ENCODE peak calls at places on chromosomes 2 and 18, in ten cellular contexts. One of them, this sample, is unnamed.

GRCh38 chr2:230413465-230413864 is 2.5 kb upstream of the SP100 start:
- DNase-seq in stimulated activated CD4-positive, alpha-beta T cell treated with anti-CD3 and anti-CD28 coated beads, Interleukin-15, amount 100 ng/mL, for 1 hour: no peak
- DNase-seq in tibial nerve: no peak
- DNase-seq in MCF 10A: no peak
- DNase-seq in breast epithelium: no peak
- DNase-seq in caudate nucleus: no peak
- DNase-seq in fibroblast of lung: no peak
- DNase-seq in activated CD8-positive, alpha-beta memory T cell treated with anti-CD3 and anti-CD28 coated beads for 4 hours: no peak
- DNase-seq in hepatic stellate cell: no peak
- DNase-seq in lower leg skin: no peak
- DNase-seq in this sample: no peak

GRCh38 chr2:165576409-165576808 is 106.9 kb downstream of the CSRNP3 start:
- DNase-seq in stimulated activated CD4-positive, alpha-beta T cell treated with anti-CD3 and anti-CD28 coated beads, Interleukin-15, amount 100 ng/mL, for 1 hour: no peak
- DNase-seq in tibial nerve: no peak
- DNase-seq in MCF 10A: no peak
- DNase-seq in breast epithelium: no peak
- DNase-seq in caudate nucleus: no peak
- DNase-seq in fibroblast of lung: no peak
- DNase-seq in activated CD8-positive, alpha-beta memory T cell treated with anti-CD3 and anti-CD28 coated beads for 4 hours: no peak
- DNase-seq in hepatic stellate cell: no peak
- DNase-seq in lower leg skin: no peak
- DNase-seq in this sample: no peak

GRCh38 chr2:234051374-234052070 is 1.0 kb downstream of the SPP2 start:
- DNase-seq in stimulated activated CD4-positive, alpha-beta T cell treated with anti-CD3 and anti-CD28 coated beads, Interleukin-15, amount 100 ng/mL, for 1 hour: no peak
- DNase-seq in tibial nerve: no peak
- DNase-seq in MCF 10A: no peak
- DNase-seq in breast epithelium: no peak
- DNase-seq in caudate nucleus: no peak
- DNase-seq in fibroblast of lung: peak
- DNase-seq in activated CD8-positive, alpha-beta memory T cell treated with anti-CD3 and anti-CD28 coated beads for 4 hours: no peak
- DNase-seq in hepatic stellate cell: no peak
- DNase-seq in lower leg skin: no peak
- DNase-seq in this sample: no peak

GRCh38 chr2:241890524-241891235 is 21.2 kb downstream of the RTP5 start:
- DNase-seq in stimulated activated CD4-positive, alpha-beta T cell treated with anti-CD3 and anti-CD28 coated beads, Interleukin-15, amount 100 ng/mL, for 1 hour: no peak
- DNase-seq in tibial nerve: no peak
- DNase-seq in MCF 10A: no peak
- DNase-seq in breast epithelium: peak
- DNase-seq in caudate nucleus: no peak
- DNase-seq in fibroblast of lung: no peak
- DNase-seq in activated CD8-positive, alpha-beta memory T cell treated with anti-CD3 and anti-CD28 coated beads for 4 hours: no peak
- DNase-seq in hepatic stellate cell: no peak
- DNase-seq in lower leg skin: no peak
- DNase-seq in this sample: no peak

GRCh38 chr18:57974585-57974984 is 69.4 kb upstream of the NEDD4L start:
- DNase-seq in stimulated activated CD4-positive, alpha-beta T cell treated with anti-CD3 and anti-CD28 coated beads, Interleukin-15, amount 100 ng/mL, for 1 hour: no peak
- DNase-seq in tibial nerve: no peak
- DNase-seq in MCF 10A: no peak
- DNase-seq in breast epithelium: no peak
- DNase-seq in caudate nucleus: no peak
- DNase-seq in fibroblast of lung: no peak
- DNase-seq in activated CD8-positive, alpha-beta memory T cell treated with anti-CD3 and anti-CD28 coated beads for 4 hours: no peak
- DNase-seq in hepatic stellate cell: no peak
- DNase-seq in lower leg skin: no peak
- DNase-seq in this sample: no peak

GRCh38 chr18:44731160-44731865 is 50.6 kb downstream of the SETBP1 start:
- DNase-seq in stimulated activated CD4-positive, alpha-beta T cell treated with anti-CD3 and anti-CD28 coated beads, Interleukin-15, amount 100 ng/mL, for 1 hour: no peak
- DNase-seq in tibial nerve: no peak
- DNase-seq in MCF 10A: no peak
- DNase-seq in breast epithelium: no peak
- DNase-seq in caudate nucleus: no peak
- DNase-seq in fibroblast of lung: no peak
- DNase-seq in activated CD8-positive, alpha-beta memory T cell treated with anti-CD3 and anti-CD28 coated beads for 4 hours: no peak
- DNase-seq in hepatic stellate cell: no peak
- DNase-seq in lower leg skin: no peak
- DNase-seq in this sample: no peak

GRCh38 chr2:37798315-37799005 is 126.6 kb upstream of the RMDN2 start:
- DNase-seq in stimulated activated CD4-positive, alpha-beta T cell treated with anti-CD3 and anti-CD28 coated beads, Interleukin-15, amount 100 ng/mL, for 1 hour: no peak
- DNase-seq in tibial nerve: no peak
- DNase-seq in MCF 10A: no peak
- DNase-seq in breast epithelium: no peak
- DNase-seq in caudate nucleus: no peak
- DNase-seq in fibroblast of lung: peak
- DNase-seq in activated CD8-positive, alpha-beta memory T cell treated with anti-CD3 and anti-CD28 coated beads for 4 hours: no peak
- DNase-seq in hepatic stellate cell: no peak
- DNase-seq in lower leg skin: no peak
- DNase-seq in this sample: no peak

GRCh38 chr2:100786297-100786658 is 33.7 kb upstream of the NPAS2 start:
- DNase-seq in stimulated activated CD4-positive, alpha-beta T cell treated with anti-CD3 and anti-CD28 coated beads, Interleukin-15, amount 100 ng/mL, for 1 hour: no peak
- DNase-seq in tibial nerve: no peak
- DNase-seq in MCF 10A: peak
- DNase-seq in breast epithelium: no peak
- DNase-seq in caudate nucleus: no peak
- DNase-seq in fibroblast of lung: peak
- DNase-seq in activated CD8-positive, alpha-beta memory T cell treated with anti-CD3 and anti-CD28 coated beads for 4 hours: no peak
- DNase-seq in hepatic stellate cell: peak
- DNase-seq in lower leg skin: peak
- DNase-seq in this sample: peak

GRCh38 chr2:226234187-226234586 is 565.4 kb downstream of the IRS1 start:
- DNase-seq in stimulated activated CD4-positive, alpha-beta T cell treated with anti-CD3 and anti-CD28 coated beads, Interleukin-15, amount 100 ng/mL, for 1 hour: no peak
- DNase-seq in tibial nerve: no peak
- DNase-seq in MCF 10A: no peak
- DNase-seq in breast epithelium: no peak
- DNase-seq in caudate nucleus: no peak
- DNase-seq in fibroblast of lung: no peak
- DNase-seq in activated CD8-positive, alpha-beta memory T cell treated with anti-CD3 and anti-CD28 coated beads for 4 hours: no peak
- DNase-seq in hepatic stellate cell: no peak
- DNase-seq in lower leg skin: no peak
- DNase-seq in this sample: no peak

GRCh38 chr2:215717627-215718412 is 282.0 kb upstream of the FN1 start:
- DNase-seq in stimulated activated CD4-positive, alpha-beta T cell treated with anti-CD3 and anti-CD28 coated beads, Interleukin-15, amount 100 ng/mL, for 1 hour: no peak
- DNase-seq in tibial nerve: no peak
- DNase-seq in MCF 10A: no peak
- DNase-seq in breast epithelium: no peak
- DNase-seq in caudate nucleus: peak
- DNase-seq in fibroblast of lung: no peak
- DNase-seq in activated CD8-positive, alpha-beta memory T cell treated with anti-CD3 and anti-CD28 coated beads for 4 hours: no peak
- DNase-seq in hepatic stellate cell: no peak
- DNase-seq in lower leg skin: no peak
- DNase-seq in this sample: no peak

GRCh38 chr2:210363261-210363660 is 48.3 kb upstream of the MYL1 start:
- DNase-seq in stimulated activated CD4-positive, alpha-beta T cell treated with anti-CD3 and anti-CD28 coated beads, Interleukin-15, amount 100 ng/mL, for 1 hour: no peak
- DNase-seq in tibial nerve: no peak
- DNase-seq in MCF 10A: peak
- DNase-seq in breast epithelium: no peak
- DNase-seq in caudate nucleus: no peak
- DNase-seq in fibroblast of lung: no peak
- DNase-seq in activated CD8-positive, alpha-beta memory T cell treated with anti-CD3 and anti-CD28 coated beads for 4 hours: no peak
- DNase-seq in hepatic stellate cell: no peak
- DNase-seq in lower leg skin: no peak
- DNase-seq in this sample: no peak

GRCh38 chr2:10126627-10127026 is 4.1 kb downstream of the RRM2 start:
- DNase-seq in stimulated activated CD4-positive, alpha-beta T cell treated with anti-CD3 and anti-CD28 coated beads, Interleukin-15, amount 100 ng/mL, for 1 hour: no peak
- DNase-seq in tibial nerve: no peak
- DNase-seq in MCF 10A: no peak
- DNase-seq in breast epithelium: no peak
- DNase-seq in caudate nucleus: no peak
- DNase-seq in fibroblast of lung: peak
- DNase-seq in activated CD8-positive, alpha-beta memory T cell treated with anti-CD3 and anti-CD28 coated beads for 4 hours: no peak
- DNase-seq in hepatic stellate cell: no peak
- DNase-seq in lower leg skin: no peak
- DNase-seq in this sample: no peak

GRCh38 chr2:112189001-112189556 is 50.9 kb downstream of the FBLN7 start:
- DNase-seq in stimulated activated CD4-positive, alpha-beta T cell treated with anti-CD3 and anti-CD28 coated beads, Interleukin-15, amount 100 ng/mL, for 1 hour: no peak
- DNase-seq in tibial nerve: no peak
- DNase-seq in MCF 10A: no peak
- DNase-seq in breast epithelium: no peak
- DNase-seq in caudate nucleus: no peak
- DNase-seq in fibroblast of lung: no peak
- DNase-seq in activated CD8-positive, alpha-beta memory T cell treated with anti-CD3 and anti-CD28 coated beads for 4 hours: no peak
- DNase-seq in hepatic stellate cell: no peak
- DNase-seq in lower leg skin: no peak
- DNase-seq in this sample: no peak

GRCh38 chr2:121888189-121888557 is 132.7 kb downstream of the TSN start:
- DNase-seq in stimulated activated CD4-positive, alpha-beta T cell treated with anti-CD3 and anti-CD28 coated beads, Interleukin-15, amount 100 ng/mL, for 1 hour: no peak
- DNase-seq in tibial nerve: no peak
- DNase-seq in MCF 10A: peak
- DNase-seq in breast epithelium: no peak
- DNase-seq in caudate nucleus: no peak
- DNase-seq in fibroblast of lung: no peak
- DNase-seq in activated CD8-positive, alpha-beta memory T cell treated with anti-CD3 and anti-CD28 coated beads for 4 hours: no peak
- DNase-seq in hepatic stellate cell: no peak
- DNase-seq in lower leg skin: no peak
- DNase-seq in this sample: no peak

GRCh38 chr2:213149949-213150314 is 1.5 kb downstream of the IKZF2 start:
- DNase-seq in stimulated activated CD4-positive, alpha-beta T cell treated with anti-CD3 and anti-CD28 coated beads, Interleukin-15, amount 100 ng/mL, for 1 hour: no peak
- DNase-seq in tibial nerve: no peak
- DNase-seq in MCF 10A: no peak
- DNase-seq in breast epithelium: no peak
- DNase-seq in caudate nucleus: no peak
- DNase-seq in fibroblast of lung: no peak
- DNase-seq in activated CD8-positive, alpha-beta memory T cell treated with anti-CD3 and anti-CD28 coated beads for 4 hours: no peak
- DNase-seq in hepatic stellate cell: no peak
- DNase-seq in lower leg skin: no peak
- DNase-seq in this sample: no peak

GRCh38 chr2:58539973-58540372 is 298.8 kb upstream of the FANCL start:
- DNase-seq in stimulated activated CD4-positive, alpha-beta T cell treated with anti-CD3 and anti-CD28 coated beads, Interleukin-15, amount 100 ng/mL, for 1 hour: no peak
- DNase-seq in tibial nerve: no peak
- DNase-seq in MCF 10A: peak
- DNase-seq in breast epithelium: no peak
- DNase-seq in caudate nucleus: no peak
- DNase-seq in fibroblast of lung: no peak
- DNase-seq in activated CD8-positive, alpha-beta memory T cell treated with anti-CD3 and anti-CD28 coated beads for 4 hours: no peak
- DNase-seq in hepatic stellate cell: no peak
- DNase-seq in lower leg skin: no peak
- DNase-seq in this sample: no peak

GRCh38 chr2:13193900-13194299 is 477.2 kb downstream of the TRIB2 start:
- DNase-seq in stimulated activated CD4-positive, alpha-beta T cell treated with anti-CD3 and anti-CD28 coated beads, Interleukin-15, amount 100 ng/mL, for 1 hour: no peak
- DNase-seq in tibial nerve: no peak
- DNase-seq in MCF 10A: peak
- DNase-seq in breast epithelium: no peak
- DNase-seq in caudate nucleus: no peak
- DNase-seq in fibroblast of lung: peak
- DNase-seq in activated CD8-positive, alpha-beta memory T cell treated with anti-CD3 and anti-CD28 coated beads for 4 hours: no peak
- DNase-seq in hepatic stellate cell: peak
- DNase-seq in lower leg skin: no peak
- DNase-seq in this sample: no peak

GRCh38 chr2:59025157-59025757 is 784.1 kb upstream of the FANCL start:
- DNase-seq in stimulated activated CD4-positive, alpha-beta T cell treated with anti-CD3 and anti-CD28 coated beads, Interleukin-15, amount 100 ng/mL, for 1 hour: no peak
- DNase-seq in tibial nerve: no peak
- DNase-seq in MCF 10A: peak
- DNase-seq in breast epithelium: no peak
- DNase-seq in caudate nucleus: no peak
- DNase-seq in fibroblast of lung: peak
- DNase-seq in activated CD8-positive, alpha-beta memory T cell treated with anti-CD3 and anti-CD28 coated beads for 4 hours: no peak
- DNase-seq in hepatic stellate cell: peak
- DNase-seq in lower leg skin: no peak
- DNase-seq in this sample: no peak

GRCh38 chr2:138490673-138491494 is 10.7 kb upstream of the SPOPL start:
- DNase-seq in stimulated activated CD4-positive, alpha-beta T cell treated with anti-CD3 and anti-CD28 coated beads, Interleukin-15, amount 100 ng/mL, for 1 hour: no peak
- DNase-seq in tibial nerve: no peak
- DNase-seq in MCF 10A: no peak
- DNase-seq in breast epithelium: no peak
- DNase-seq in caudate nucleus: no peak
- DNase-seq in fibroblast of lung: no peak
- DNase-seq in activated CD8-positive, alpha-beta memory T cell treated with anti-CD3 and anti-CD28 coated beads for 4 hours: no peak
- DNase-seq in hepatic stellate cell: no peak
- DNase-seq in lower leg skin: no peak
- DNase-seq in this sample: no peak

GRCh38 chr2:45104429-45104828 is 95.2 kb upstream of the SIX2 start:
- DNase-seq in stimulated activated CD4-positive, alpha-beta T cell treated with anti-CD3 and anti-CD28 coated beads, Interleukin-15, amount 100 ng/mL, for 1 hour: no peak
- DNase-seq in tibial nerve: no peak
- DNase-seq in MCF 10A: no peak
- DNase-seq in breast epithelium: no peak
- DNase-seq in caudate nucleus: no peak
- DNase-seq in fibroblast of lung: no peak
- DNase-seq in activated CD8-positive, alpha-beta memory T cell treated with anti-CD3 and anti-CD28 coated beads for 4 hours: no peak
- DNase-seq in hepatic stellate cell: no peak
- DNase-seq in lower leg skin: no peak
- DNase-seq in this sample: no peak

GRCh38 chr2:83536489-83537020 is 922.5 kb downstream of the SUCLG1 start:
- DNase-seq in stimulated activated CD4-positive, alpha-beta T cell treated with anti-CD3 and anti-CD28 coated beads, Interleukin-15, amount 100 ng/mL, for 1 hour: no peak
- DNase-seq in tibial nerve: no peak
- DNase-seq in MCF 10A: peak
- DNase-seq in breast epithelium: no peak
- DNase-seq in caudate nucleus: no peak
- DNase-seq in fibroblast of lung: no peak
- DNase-seq in activated CD8-positive, alpha-beta memory T cell treated with anti-CD3 and anti-CD28 coated beads for 4 hours: no peak
- DNase-seq in hepatic stellate cell: no peak
- DNase-seq in lower leg skin: no peak
- DNase-seq in this sample: no peak

GRCh38 chr18:76314496-76314895 is 180.5 kb downstream of the ZNF516 start:
- DNase-seq in stimulated activated CD4-positive, alpha-beta T cell treated with anti-CD3 and anti-CD28 coated beads, Interleukin-15, amount 100 ng/mL, for 1 hour: no peak
- DNase-seq in tibial nerve: no peak
- DNase-seq in MCF 10A: no peak
- DNase-seq in breast epithelium: no peak
- DNase-seq in caudate nucleus: no peak
- DNase-seq in fibroblast of lung: no peak
- DNase-seq in activated CD8-positive, alpha-beta memory T cell treated with anti-CD3 and anti-CD28 coated beads for 4 hours: no peak
- DNase-seq in hepatic stellate cell: no peak
- DNase-seq in lower leg skin: no peak
- DNase-seq in this sample: no peak

GRCh38 chr2:21331625-21332370 is 208.0 kb downstream of the TDRD15 start:
- DNase-seq in stimulated activated CD4-positive, alpha-beta T cell treated with anti-CD3 and anti-CD28 coated beads, Interleukin-15, amount 100 ng/mL, for 1 hour: no peak
- DNase-seq in tibial nerve: no peak
- DNase-seq in MCF 10A: no peak
- DNase-seq in breast epithelium: no peak
- DNase-seq in caudate nucleus: no peak
- DNase-seq in fibroblast of lung: no peak
- DNase-seq in activated CD8-positive, alpha-beta memory T cell treated with anti-CD3 and anti-CD28 coated beads for 4 hours: no peak
- DNase-seq in hepatic stellate cell: no peak
- DNase-seq in lower leg skin: no peak
- DNase-seq in this sample: no peak

GRCh38 chr2:41791523-41791922 is 256.3 kb upstream of the PKDCC start:
- DNase-seq in stimulated activated CD4-positive, alpha-beta T cell treated with anti-CD3 and anti-CD28 coated beads, Interleukin-15, amount 100 ng/mL, for 1 hour: no peak
- DNase-seq in tibial nerve: no peak
- DNase-seq in MCF 10A: peak
- DNase-seq in breast epithelium: no peak
- DNase-seq in caudate nucleus: no peak
- DNase-seq in fibroblast of lung: peak
- DNase-seq in activated CD8-positive, alpha-beta memory T cell treated with anti-CD3 and anti-CD28 coated beads for 4 hours: no peak
- DNase-seq in hepatic stellate cell: no peak
- DNase-seq in lower leg skin: no peak
- DNase-seq in this sample: no peak

This sample was measured in HS-27A.